ENCODE peak calls at places on chromosomes 11 and 22, in six cellular contexts. X is HepG2, Y is HCT116, G is K562, V is endothelial cell of umbilical vein, Q is GM12878. O is an unnamed sample.

GRCh38 chr22:49642331-49642730 is 185.3 kb downstream of the BRD1 start:
- DNase-seq in X (no peak), Y (no peak), G (no peak), V (peak; percentile 16), Q (no peak), O (no peak)

GRCh38 chr11:330694-331314 is 10.1 kb upstream of the IFITM3 start:
- DNase-seq in X (no peak), Y (no peak), G (no peak), V (no peak), Q (no peak), O (no peak)

GRCh38 chr11:95877288-95877687 is 46.6 kb downstream of the MTMR2 start:
- DNase-seq in X (no peak), Y (no peak), G (no peak), V (peak; percentile 44), Q (no peak), O (no peak)

GRCh38 chr22:24214467-24215285 is 30.2 kb downstream of the GGT5 start:
- DNase-seq in X (no peak), Y (no peak), G (no peak), V (no peak), Q (no peak), O (no peak)

GRCh38 chr22:25853078-25853477 is 111.1 kb downstream of the MYO18B start:
- DNase-seq in X (no peak), Y (no peak), G (peak; percentile 7), V (no peak), Q (no peak), O (no peak)

GRCh38 chr11:65855927-65856363 is 2.0 kb downstream of the CFL1 start:
- DNase-seq in X (no peak), Y (no peak), G (no peak), V (no peak), Q (no peak), O (no peak)

GRCh38 chr22:38504731-38505594 is 1.1 kb downstream of the DDX17 start:
- DNase-seq in X (peak; percentile 53), Y (no peak), G (peak; percentile 83), V (peak; percentile 55), Q (no peak), O (peak; percentile 53)

GRCh38 chr11:101442171-101442570 is 141.6 kb downstream of the TRPC6 start:
- DNase-seq in X (no peak), Y (no peak), G (no peak), V (no peak), Q (no peak), O (no peak)

GRCh38 chr11:121431820-121432526 is 20.1 kb upstream of the SORL1 start:
- DNase-seq in X (no peak), Y (no peak), G (no peak), V (no peak), Q (no peak), O (no peak)

GRCh38 chr11:122723576-122723975 is 68.1 kb downstream of the UBASH3B start:
- DNase-seq in X (no peak), Y (no peak), G (no peak), V (no peak), Q (no peak), O (no peak)

GRCh38 chr11:41665633-41666032 is 206.2 kb upstream of the LRRC4C start:
- DNase-seq in X (no peak), Y (no peak), G (no peak), V (no peak), Q (no peak), O (no peak)

GRCh38 chr11:61910473-61911123 is 6.8 kb downstream of the RAB3IL1 start:
- DNase-seq in X (no peak), Y (no peak), G (no peak), V (no peak), Q (no peak), O (no peak)

GRCh38 chr11:13114566-13115465 is 105.7 kb downstream of the RASSF10 start:
- DNase-seq in X (peak; percentile 94), Y (no peak), G (peak; percentile 83), V (no peak), Q (no peak), O (peak; percentile 69)

GRCh38 chr22:17199131-17199731 is 20.0 kb downstream of the ADA2 start:
- DNase-seq in X (no peak), Y (no peak), G (no peak), V (no peak), Q (no peak), O (peak; percentile 96)

GRCh38 chr22:50306753-50307749 is at the start of gene PLXNB2:
- DNase-seq in X (peak; percentile 68), Y (peak; percentile 56), G (peak; percentile 85), V (peak; percentile 76), Q (no peak), O (peak; percentile 83)

DNA sequence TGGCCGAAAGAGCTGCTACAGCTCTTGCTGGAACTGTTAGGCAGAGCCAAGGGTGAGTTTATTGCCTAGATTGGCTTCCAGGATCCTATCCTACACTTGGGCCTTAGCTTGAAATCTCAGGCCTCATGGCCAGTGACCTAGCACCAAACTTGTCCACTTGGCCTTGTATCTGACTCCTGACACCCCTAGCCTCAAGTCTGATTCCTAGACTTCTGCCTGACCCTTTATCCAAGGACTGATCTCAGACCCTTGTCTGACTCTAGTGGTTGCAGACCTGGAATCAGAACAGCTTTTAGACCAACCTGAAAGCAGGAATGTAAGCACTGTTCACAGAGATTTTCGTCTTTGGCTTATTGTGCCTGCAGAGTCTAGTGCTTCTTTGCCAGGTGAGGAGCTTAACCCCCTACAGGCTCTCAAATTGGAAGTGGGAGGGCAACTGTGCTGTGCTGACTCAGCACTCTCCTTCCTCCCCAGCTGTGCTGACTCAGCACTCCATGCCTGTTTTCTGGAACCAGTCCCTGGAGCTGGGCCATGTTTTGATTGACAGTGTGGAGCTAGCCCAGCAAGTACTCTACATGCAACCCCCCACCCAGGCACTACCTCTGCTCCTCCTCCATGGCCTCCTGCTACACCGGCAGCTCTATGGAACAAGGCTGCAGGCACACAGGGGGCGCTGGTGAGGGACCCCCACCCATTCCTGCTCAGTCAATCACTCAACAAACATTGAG is 35.1 kb downstream of the RRP8 start:
- DNase-seq in X (no peak), Y (no peak), G (peak; percentile 94), V (peak; percentile 66), Q (no peak), O (peak; percentile 67)
- TF ChIP-seq POLR2AphosphoS5 in X (no peak), Y (no peak), G (peak; percentile 36), V (peak; percentile 43), Q (no peak), O (no peak)

GRCh38 chr22:48575567-48576332 is 1251.9 kb downstream of the BRD1 start:
- DNase-seq in X (no peak), Y (no peak), G (no peak), V (no peak), Q (no peak), O (no peak)

GRCh38 chr22:48576333-48577013 is 1251.2 kb downstream of the BRD1 start:
- DNase-seq in X (no peak), Y (no peak), G (no peak), V (no peak), Q (no peak), O (peak; percentile 32)

GRCh38 chr22:48572951-48573350 is 1254.7 kb downstream of the BRD1 start:
- DNase-seq in X (no peak), Y (no peak), G (no peak), V (no peak), Q (no peak), O (no peak)

GRCh38 chr22:48573766-48574165 is 1253.9 kb downstream of the BRD1 start:
- DNase-seq in X (no peak), Y (no peak), G (no peak), V (no peak), Q (no peak), O (no peak)

GRCh38 chr22:48574776-48575566 is 1252.7 kb downstream of the BRD1 start:
- DNase-seq in X (peak; percentile 58), Y (no peak), G (no peak), V (no peak), Q (no peak), O (peak; percentile 66)
- H2AFZ ChIP-seq in X (no peak overlapping the region), Y (no peak overlapping the region), G (no peak overlapping the region), V (no peak overlapping the region), Q (no peak overlapping the region), O (no peak overlapping the region)

GRCh38 chr11:45347343-45347742 is 61.2 kb upstream of the SYT13 start:
- DNase-seq in X (no peak), Y (no peak), G (no peak), V (no peak), Q (no peak), O (no peak)
- TF ChIP-seq POLR2AphosphoS5 in X (no peak), Y (no peak), G (no peak), V (no peak), Q (no peak), O (no peak)

GRCh38 chr11:45089845-45090499 is 56.5 kb upstream of the PRDM11 start:
- DNase-seq in X (no peak), Y (no peak), G (no peak), V (no peak), Q (no peak), O (peak; percentile 79)

GRCh38 chr11:45092901-45093760 is 53.3 kb upstream of the PRDM11 start:
- DNase-seq in X (no peak), Y (no peak), G (no peak), V (no peak), Q (no peak), O (no peak)

GRCh38 chr11:45093761-45094455 is 52.5 kb upstream of the PRDM11 start:
- DNase-seq in X (no peak), Y (no peak), G (no peak), V (no peak), Q (no peak), O (no peak)

GRCh38 chr11:45090607-45091006 is 55.8 kb upstream of the PRDM11 start:
- DNase-seq in X (no peak), Y (no peak), G (no peak), V (no peak), Q (no peak), O (no peak)

DNA sequence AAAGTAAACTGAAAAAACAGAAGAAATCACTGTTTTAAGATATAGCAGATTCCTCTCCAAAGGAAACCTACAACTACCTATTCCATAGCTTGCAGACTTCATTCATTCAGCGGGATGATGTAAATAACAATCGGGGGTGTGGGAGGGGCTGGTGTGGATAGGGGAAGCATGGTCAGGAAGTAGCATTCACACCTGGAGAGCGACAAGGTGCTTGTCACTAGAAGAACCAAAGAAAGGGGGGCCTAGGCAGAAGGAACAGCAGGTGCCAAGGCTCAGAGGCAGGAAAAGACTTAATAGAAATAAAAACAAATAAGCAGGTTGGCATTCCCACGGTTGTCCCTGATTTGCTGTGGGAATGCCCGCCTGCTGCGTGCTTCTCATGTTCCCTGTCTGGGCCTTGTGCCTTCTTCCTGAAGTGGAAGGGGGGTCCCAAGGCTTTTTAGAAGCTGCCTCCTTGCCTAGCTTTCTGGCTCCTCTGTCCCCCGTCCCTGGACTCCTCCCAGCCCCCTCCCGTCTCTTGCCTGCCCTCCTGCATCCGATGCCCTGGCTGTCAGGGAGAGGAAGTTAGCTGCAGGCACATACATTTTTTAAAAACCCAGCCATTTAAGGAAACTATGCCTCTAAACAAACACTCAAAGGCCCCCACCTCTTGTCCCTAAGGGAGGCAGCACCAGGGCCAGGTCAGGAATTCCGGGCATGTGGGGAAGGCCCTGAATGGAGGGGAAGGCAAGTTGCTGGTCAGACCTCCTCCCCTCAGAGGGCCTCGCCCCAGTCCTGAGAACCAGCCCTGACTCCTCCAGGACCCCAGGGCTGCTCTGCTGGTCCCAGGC is 54.7 kb upstream of the PRDM11 start:
- DNase-seq in X (no peak), Y (no peak), G (no peak), V (peak; percentile 13), Q (no peak), O (peak; percentile 93)
- H2AFZ ChIP-seq in X (no peak overlapping the region), Y (no peak overlapping the region), G (no peak overlapping the region), V (no peak overlapping the region), Q (no peak overlapping the region), O (no peak overlapping the region)

DNA sequence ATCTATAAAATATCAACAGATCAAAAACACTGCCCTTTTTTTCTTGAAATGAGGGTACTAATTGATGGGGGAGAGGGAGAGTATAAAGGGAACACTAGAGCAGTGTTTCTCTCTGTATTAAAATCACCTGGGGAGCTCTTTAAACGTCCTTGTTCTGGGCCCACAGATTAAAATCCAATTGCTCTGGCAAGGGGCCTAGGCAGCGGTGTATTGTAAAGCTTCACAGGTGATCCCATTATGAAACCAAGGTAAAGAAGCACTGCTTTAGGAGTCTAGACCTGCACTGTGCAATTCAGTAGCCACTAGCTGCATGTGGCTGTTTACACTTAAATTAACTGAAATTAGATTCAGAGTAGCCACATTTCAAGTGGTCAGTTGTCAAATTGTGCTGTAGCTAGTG is 3.0 kb downstream of the AQP11 start:
- DNase-seq in X (no peak), Y (no peak), G (no peak), V (no peak), Q (no peak), O (no peak)
- TF ChIP-seq POLR2AphosphoS5 in X (no peak), Y (no peak), G (no peak), V (no peak), Q (no peak), O (no peak)